ENCODE peak calls at places on chromosomes 12 and 14, in eight cellular contexts. Q is cardiac fibroblast, T is coronary artery, C is RWPE1, O is astrocyte, Z is WTC11, W is Caco-2, S is fibroblast of pulmonary artery. V is an unnamed sample.

GRCh38 chr12:120858306-120859088 is 45.7 kb downstream of the SPPL3 start:
- DNase-seq in Q (no peak), S (no peak), O (no peak), Z (no peak), W (no peak), T (no peak), C (no peak), V (no peak)

GRCh38 chr12:93802293-93802692 is 125.1 kb downstream of the CRADD start:
- DNase-seq in W (no peak), Q (no peak), O (no peak), S (no peak), Z (no peak), T (no peak), C (no peak), V (no peak)

GRCh38 chr12:39441189-39441962 is 1.5 kb downstream of the KIF21A start:
- DNase-seq in T (no peak), C (no peak), Z (no peak), W (no peak), Q (no peak), O (no peak), S (no peak), V (no peak)

GRCh38 chr12:24780969-24781368 is 167.9 kb downstream of the BCAT1 start:
- DNase-seq in Z (no peak), T (no peak), Q (peak; percentile 45), O (no peak), C (peak; percentile 2), S (peak; percentile 35), W (peak; percentile 25), V (no peak)

GRCh38 chr14:23950411-23951135 is 3.0 kb upstream of the DHRS4 start:
- DNase-seq in S (no peak), Z (no peak), O (no peak), W (no peak), C (no peak), T (no peak), Q (no peak), V (peak; percentile 25)

GRCh38 chr14:44901696-44902095 is 60.1 kb downstream of the KLHL28 start:
- DNase-seq in Z (no peak), W (no peak), S (no peak), T (no peak), Q (no peak), O (no peak), C (no peak), V (no peak)

GRCh38 chr12:71865166-71865713 is 25.7 kb downstream of the TBC1D15 start:
- DNase-seq in S (peak; percentile 80), T (no peak), Z (no peak), Q (peak; percentile 75), W (no peak), O (peak; percentile 93), C (peak; percentile 26), V (no peak)

GRCh38 chr14:59771577-59771976 is 99.0 kb downstream of the RTN1 start:
- DNase-seq in S (peak; percentile 85), C (peak; percentile 50), T (no peak), W (no peak), Z (no peak), Q (peak; percentile 74), O (peak; percentile 85), V (no peak)

GRCh38 chr12:38921025-38921677 is 15.8 kb upstream of the CPNE8 start:
- DNase-seq in S (peak; percentile 72), Z (peak; percentile 53), Q (peak; percentile 62), W (peak; percentile 70), O (peak; percentile 54), C (peak; percentile 54), T (no peak), V (no peak)

GRCh38 chr12:116910645-116911449 is at the start of gene FBXW8:
- DNase-seq in O (peak; percentile 51), Z (peak; percentile 76), S (peak; percentile 76), W (peak; percentile 79), T (peak; percentile 80), Q (peak; percentile 82), C (peak; percentile 69), V (no peak)

GRCh38 chr12:15893260-15893659 is 11.1 kb downstream of the STRAP start:
- DNase-seq in W (no peak), T (no peak), Z (no peak), O (no peak), Q (no peak), C (no peak), S (no peak), V (no peak)

GRCh38 chr14:51597511-51597920 is 54.2 kb upstream of the FRMD6 start:
- DNase-seq in S (no peak), Q (no peak), Z (no peak), W (no peak), T (no peak), C (no peak), O (peak; percentile 59), V (no peak)

GRCh38 chr12:65532162-65532561 is 253.7 kb downstream of the MSRB3 start:
- DNase-seq in O (peak; percentile 44), Z (no peak), W (no peak), C (no peak), S (peak; percentile 49), T (no peak), Q (peak; percentile 36), V (no peak)

GRCh38 chr12:48853228-48853688 is 1.3 kb upstream of the DDX23 start:
- DNase-seq in W (peak; percentile 91), S (peak; percentile 94), C (peak; percentile 76), T (peak; percentile 86), O (peak; percentile 65), Z (peak; percentile 91), Q (peak; percentile 94), V (no peak)

GRCh38 chr14:101497910-101498860 is 63.1 kb upstream of the DIO3 start:
- DNase-seq in O (no peak), T (peak; percentile 60), S (no peak), Q (no peak), Z (no peak), C (no peak), W (no peak), V (no peak)

GRCh38 chr12:47328831-47329545 is 249.2 kb upstream of the AMIGO2 start:
- DNase-seq in Q (peak; percentile 51), O (peak; percentile 75), Z (no peak), T (no peak), C (peak; percentile 13), W (no peak), S (peak; percentile 52), V (no peak)

GRCh38 chr12:15627995-15628945 is 160.9 kb downstream of the EPS8 start:
- DNase-seq in Z (no peak), W (no peak), Q (peak; percentile 74), C (no peak), S (peak; percentile 66), T (no peak), O (peak; percentile 65), V (no peak)

GRCh38 chr12:45590646-45591045 is 138.9 kb upstream of the ARID2 start:
- DNase-seq in T (no peak), W (no peak), S (no peak), Q (no peak), C (no peak), O (no peak), Z (no peak), V (no peak)

GRCh38 chr14:69673578-69674305 is 62.3 kb downstream of the SUSD6 start:
- DNase-seq in O (no peak), T (no peak), W (no peak), S (no peak), Q (no peak), Z (no peak), C (no peak), V (no peak)
- TF ChIP-seq CTCF in O (no peak), T (no peak), W (no peak), S (no peak), Q (peak; percentile 6), Z (no peak), C (no peak), V (no peak)

GRCh38 chr12:57886590-57887363 is 40.2 kb upstream of the CTDSP2 start:
- DNase-seq in S (no peak), Z (no peak), W (no peak), T (no peak), O (no peak), Q (peak; percentile 10), C (no peak), V (no peak)
- TF ChIP-seq CTCF in S (no peak), Z (no peak), W (no peak), T (no peak), O (no peak), Q (no peak), C (no peak), V (no peak)

GRCh38 chr14:21993070-21993469 is 319.5 kb upstream of the OR4E1 start:
- DNase-seq in O (no peak), S (no peak), T (no peak), Z (no peak), C (no peak), W (no peak), Q (no peak), V (no peak)

GRCh38 chr14:21995332-21995731 is 321.7 kb upstream of the OR4E1 start:
- DNase-seq in S (no peak), T (no peak), W (no peak), C (no peak), Q (no peak), Z (no peak), O (no peak), V (no peak)

GRCh38 chr14:21993837-21994236 is 320.2 kb upstream of the OR4E1 start:
- DNase-seq in Z (no peak), S (no peak), Q (no peak), T (no peak), C (no peak), W (no peak), O (no peak), V (no peak)

GRCh38 chr14:21999400-21999799 is 325.8 kb upstream of the OR4E1 start:
- DNase-seq in S (no peak), W (no peak), C (no peak), T (no peak), Z (no peak), Q (no peak), O (no peak), V (no peak)

DNA sequence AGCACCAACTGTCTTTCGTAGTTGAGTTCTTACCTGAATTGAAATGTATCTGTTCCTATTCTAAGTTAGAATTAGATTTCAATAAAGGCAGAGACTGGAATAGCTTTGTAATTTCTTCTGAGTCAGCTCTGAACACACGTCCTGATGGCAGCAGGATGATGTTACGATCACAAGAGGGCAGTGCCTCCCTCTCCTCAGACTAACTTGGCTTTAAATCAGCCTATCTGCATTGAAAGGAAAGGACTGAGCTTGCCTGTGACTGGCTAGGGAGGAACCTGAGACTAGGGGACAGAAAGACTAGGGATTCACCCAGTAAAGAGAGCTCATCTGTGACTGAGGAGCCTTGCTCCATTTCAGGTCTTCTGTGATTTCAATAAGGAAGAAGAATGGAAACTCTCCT is 323.7 kb upstream of the OR4E1 start:
- DNase-seq in Q (no peak), O (no peak), S (no peak), C (peak; percentile 11), W (peak; percentile 10), Z (peak; percentile 39), T (no peak), V (no peak)
- TF ChIP-seq CTCF in Q (no peak), O (no peak), S (peak; percentile 6), C (no peak), W (peak; percentile 15), Z (no peak), T (no peak), V (no peak)

DNA sequence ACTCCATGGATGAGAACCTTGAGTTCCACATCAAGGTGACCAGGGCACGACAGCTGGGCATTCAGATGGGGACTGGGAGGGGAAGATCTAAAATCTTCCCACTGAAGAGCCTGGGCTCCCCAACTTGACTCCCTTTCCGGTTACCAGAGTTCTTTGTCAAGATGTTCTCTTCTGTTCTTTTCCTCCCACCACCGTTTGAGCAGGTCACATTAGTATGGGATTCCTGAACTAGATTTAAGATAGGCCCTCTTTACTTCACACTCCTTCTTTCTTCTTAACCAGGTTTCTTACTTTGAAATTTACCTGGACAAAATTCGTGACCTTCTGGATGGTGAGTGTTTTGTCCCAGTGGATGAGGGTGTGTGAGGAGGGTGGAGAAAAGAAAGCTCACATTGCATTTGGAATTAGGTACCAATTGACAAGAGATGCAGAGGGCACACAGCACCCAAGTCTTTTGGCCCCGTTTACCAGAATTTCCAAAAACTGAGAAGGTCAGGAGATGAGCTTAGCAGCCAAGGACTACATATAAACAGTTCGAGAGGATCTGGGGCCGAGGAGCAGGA is 14.4 kb downstream of the KIF5A start:
- DNase-seq in Q (no peak), Z (no peak), C (no peak), S (no peak), W (no peak), O (no peak), T (no peak), V (no peak)
- TF ChIP-seq CTCF in Q (no peak), Z (no peak), C (no peak), S (no peak), W (no peak), O (no peak), T (no peak), V (no peak)

V was measured in vagina.